ENCODE peak calls at places on chromosomes 11 and 22, in five cellular contexts. L, N, Q, K and V are unnamed samples.

GRCh38 chr22:48574776-48575566 is 1252.7 kb downstream of the BRD1 start:
- DNase-seq in K (no peak), Q (peak; percentile 3), L (no peak), N (no peak), V (no peak)

GRCh38 chr11:910044-910588 is 494 bp downstream of the CHID1 start:
- DNase-seq in K (no peak), Q (peak; percentile 38), L (no peak), N (no peak), V (no peak)

GRCh38 chr11:29231586-29231985 is 785.2 kb downstream of the KCNA4 start:
- DNase-seq in L (no peak), N (no peak), Q (no peak), K (no peak), V (no peak)

GRCh38 chr11:8225589-8226036 is 38.1 kb downstream of the LMO1 start:
- DNase-seq in K (peak; percentile 71), L (peak; percentile 63), Q (peak; percentile 73), N (peak; percentile 60), V (peak; percentile 61)

GRCh38 chr11:68904458-68904847 is 762 bp downstream of the IGHMBP2 start:
- DNase-seq in L (no peak), K (peak; percentile 48), N (no peak), Q (no peak), V (no peak)

GRCh38 chr11:32566527-32566926 is 17.1 kb upstream of the EIF3M start:
- DNase-seq in K (no peak), N (no peak), L (no peak), Q (no peak), V (no peak)

GRCh38 chr11:96054870-96055705 is 131.2 kb upstream of the MTMR2 start:
- DNase-seq in L (no peak), Q (peak; percentile 70), N (no peak), K (no peak), V (peak; percentile 68)

GRCh38 chr11:124740277-124740882 is 638 bp downstream of the NRGN start:
- DNase-seq in N (peak; percentile 60), L (no peak), Q (peak; percentile 63), K (peak; percentile 56), V (peak; percentile 19)

GRCh38 chr11:125423247-125423849 is 72.7 kb downstream of the FEZ1 start:
- DNase-seq in N (no peak), Q (peak; percentile 20), K (no peak), L (no peak), V (no peak)

GRCh38 chr11:107741044-107741823 is 29.4 kb upstream of the SLN start:
- DNase-seq in Q (peak; percentile 55), N (no peak), L (no peak), K (no peak), V (peak; percentile 42)

GRCh38 chr11:124612567-124613245 is 1.5 kb downstream of the PANX3 start:
- DNase-seq in N (no peak), L (no peak), K (no peak), Q (peak; percentile 18), V (no peak)

GRCh38 chr22:29198240-29198639 is 7.5 kb upstream of the EMID1 start:
- DNase-seq in N (no peak), L (no peak), K (no peak), Q (no peak), V (no peak)

GRCh38 chr22:32761251-32761903 is 40.1 kb upstream of the TIMP3 start:
- DNase-seq in Q (peak; percentile 46), K (peak; percentile 63), L (no peak), N (no peak), V (no peak)

GRCh38 chr11:36365937-36366336 is 69.8 kb downstream of the PRR5L start:
- DNase-seq in N (no peak), L (no peak), K (no peak), Q (peak; percentile 37), V (no peak)

GRCh38 chr22:30767656-30768055 is 73.0 kb downstream of the OSBP2 start:
- DNase-seq in N (no peak), K (no peak), L (no peak), Q (no peak), V (no peak)

GRCh38 chr11:18590573-18590972 is 2.0 kb upstream of the UEVLD start:
- DNase-seq in L (no peak), N (no peak), K (no peak), Q (peak; percentile 33), V (no peak)

GRCh38 chr11:32562839-32563599 is 20.6 kb upstream of the EIF3M start:
- DNase-seq in L (no peak), N (no peak), K (no peak), Q (no peak), V (no peak)

GRCh38 chr22:39227542-39228272 is 17.1 kb downstream of the PDGFB start:
- DNase-seq in N (no peak), Q (no peak), K (no peak), L (no peak), V (no peak)

GRCh38 chr11:2539761-2540520 is 95.1 kb downstream of the KCNQ1 start:
- DNase-seq in N (no peak), Q (no peak), L (no peak), K (peak; percentile 17), V (no peak)

GRCh38 chr11:77994434-77995362 is at the start of gene INTS4:
- DNase-seq in K (peak; percentile 100), L (peak; percentile 99), N (peak; percentile 98), Q (peak; percentile 100), V (peak; percentile 100)

GRCh38 chr11:79950741-79951140 is 509.9 kb upstream of the TENM4 start:
- DNase-seq in N (no peak), L (no peak), K (no peak), Q (no peak), V (no peak)

GRCh38 chr11:113991170-113991569 is 16.3 kb downstream of the HTR3A start:
- DNase-seq in N (no peak), K (no peak), Q (peak; percentile 63), L (no peak), V (peak; percentile 44)

GRCh38 chr11:111975076-111975806 is 38.1 kb downstream of the DIXDC1 start:
- DNase-seq in Q (peak; percentile 36), L (no peak), K (no peak), N (no peak), V (no peak)

GRCh38 chr22:33869946-33870345 is 50.3 kb downstream of the LARGE1 start:
- DNase-seq in K (no peak), L (no peak), N (no peak), Q (no peak), V (peak; percentile 18)

GRCh38 chr11:128497057-128497957 is 90.1 kb downstream of the ETS1 start:
- DNase-seq in Q (peak; percentile 98), K (peak; percentile 56), N (no peak), L (no peak), V (peak; percentile 100)
- H3K4me3 ChIP-seq in Q (peak overlapping the region; percentile 53), K (peak overlapping the region; percentile 33), N (peak overlapping the region; percentile 6), L (no peak overlapping the region), V (peak overlapping the region; percentile 1)

GRCh38 chr11:108970221-108970991 is 305.5 kb downstream of the DDX10 start:
- DNase-seq in L (no peak), N (no peak), K (no peak), Q (peak; percentile 26), V (peak; percentile 40)
- TF ChIP-seq CTCF in L (no peak), N (no peak), K (no peak), Q (no peak), V (no peak)

DNA sequence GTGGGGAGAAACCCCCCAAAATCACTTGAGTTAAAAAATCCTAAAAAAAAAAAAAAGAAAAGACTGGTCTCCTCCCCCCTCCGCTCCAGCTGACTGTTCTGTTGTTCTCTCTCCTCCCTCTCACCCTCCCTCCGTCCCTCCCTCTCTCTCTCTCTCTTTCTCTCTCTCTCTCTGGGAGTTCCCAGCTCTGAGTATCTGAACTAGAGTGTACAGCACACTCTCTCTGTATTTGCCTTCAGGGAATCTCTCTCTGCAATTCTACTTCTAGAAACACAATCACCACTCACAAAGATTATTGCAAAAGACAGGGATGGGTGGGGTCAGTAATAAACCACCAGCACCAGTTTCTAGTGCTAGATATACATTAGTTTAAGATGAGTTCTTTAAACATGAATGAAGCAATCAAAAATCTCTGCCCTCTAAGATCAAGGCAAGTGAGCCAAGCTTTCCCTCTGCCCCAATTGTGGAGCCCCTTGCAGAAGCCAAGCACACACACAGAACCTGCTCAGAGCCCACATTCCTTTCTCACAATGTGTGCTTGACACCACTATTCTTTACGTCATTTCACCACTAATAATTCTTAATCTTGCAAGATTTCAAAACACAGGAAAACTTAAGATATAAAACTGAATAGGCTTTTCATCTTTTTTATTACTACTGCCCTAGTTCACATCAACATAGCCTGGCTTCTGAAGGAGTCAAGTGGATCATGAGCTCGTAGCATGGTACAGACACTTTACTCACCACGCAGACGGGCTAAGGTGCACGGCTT is 133.5 kb downstream of the RBFOX2 start:
- DNase-seq in K (peak; percentile 52), N (no peak), L (peak; percentile 36), Q (peak; percentile 91), V (peak; percentile 79)
- H3K4me3 ChIP-seq in K (peak overlapping the region; percentile 39), N (no peak overlapping the region), L (no peak overlapping the region), Q (peak overlapping the region; percentile 53), V (no peak overlapping the region)

DNA sequence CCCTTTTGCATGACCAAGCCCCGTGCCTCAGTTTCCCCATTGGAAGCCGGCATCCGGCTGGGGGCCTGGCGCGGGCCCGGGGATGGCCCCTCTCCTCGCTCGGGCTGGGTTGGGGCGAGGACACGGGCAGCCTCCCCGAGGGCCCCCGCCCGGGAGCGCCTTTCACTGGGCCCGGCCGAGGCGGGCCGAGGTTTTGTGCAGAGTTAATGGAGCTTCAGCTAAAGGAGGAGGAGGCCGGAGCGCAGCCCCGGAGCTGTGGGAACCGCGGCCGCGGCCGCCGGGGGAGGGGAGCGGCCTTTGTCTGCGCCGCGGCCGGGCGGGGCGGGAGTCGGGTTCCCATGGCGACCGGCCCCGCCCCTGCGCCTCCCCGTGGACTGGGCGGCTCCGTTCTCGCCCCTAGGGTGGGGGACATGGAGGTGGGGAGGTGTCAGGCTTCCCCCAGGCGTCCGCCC is 1.4 kb upstream of the MAPK11 start:
- DNase-seq in Q (peak; percentile 82), K (peak; percentile 69), L (no peak), N (peak; percentile 56), V (peak; percentile 35)
- TF ChIP-seq CTCF in Q (no peak), K (peak; percentile 33), L (no peak), N (no peak), V (no peak)

GRCh38 chr22:27919943-27920755 is 1.1 kb upstream of the PITPNB start:
- DNase-seq in K (no peak), L (peak; percentile 23), N (no peak), Q (peak; percentile 90), V (peak; percentile 86)

GRCh38 chr22:27919222-27919942 is at the start of gene PITPNB:
- DNase-seq in N (peak; percentile 93), Q (peak; percentile 100), K (peak; percentile 98), L (peak; percentile 94), V (peak; percentile 98)

GRCh38 chr22:27913162-27913741 is 5.8 kb downstream of the PITPNB start:
- DNase-seq in Q (no peak), K (no peak), N (no peak), L (no peak), V (no peak)

DNA sequence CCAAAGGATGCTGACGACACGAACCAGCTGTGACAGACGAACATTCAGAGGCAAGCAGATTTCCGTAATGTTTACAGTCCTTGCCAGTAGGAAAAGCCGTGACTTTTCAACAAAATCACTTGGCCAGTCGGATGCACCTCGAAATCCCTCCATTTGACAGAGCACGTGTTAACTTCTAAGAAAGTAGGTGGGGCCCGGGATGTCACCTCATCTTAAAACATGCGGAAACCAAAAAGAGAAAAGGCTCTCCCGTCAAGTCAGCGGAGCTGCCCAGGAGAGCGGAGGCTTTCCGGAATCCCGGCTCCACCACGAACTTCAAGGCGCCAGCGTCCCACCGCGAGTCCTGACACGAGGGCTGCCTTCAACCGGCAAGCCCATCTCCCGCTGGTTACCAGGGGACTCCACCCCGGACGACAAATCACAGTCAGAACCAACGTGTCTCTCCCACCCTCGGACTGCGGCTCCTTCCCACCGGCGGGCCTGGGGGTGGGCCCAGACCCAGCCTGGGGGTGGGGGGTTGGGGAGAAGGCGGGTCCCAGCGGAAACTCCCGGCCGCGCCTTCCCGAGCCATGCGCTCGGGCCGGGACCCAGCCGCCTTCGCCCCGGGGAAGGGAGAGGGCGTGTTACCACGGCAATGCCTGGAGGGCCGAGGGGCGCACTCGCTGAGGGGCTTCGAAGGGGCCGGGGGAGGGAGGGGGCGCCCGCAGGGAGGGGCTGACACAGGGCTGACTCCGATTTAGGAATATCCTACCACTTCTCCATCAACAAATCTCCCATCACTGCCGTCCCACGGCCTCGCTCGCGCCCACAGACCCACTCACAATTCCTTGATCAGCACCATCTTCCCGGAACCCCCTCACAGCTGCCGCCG is 470 bp downstream of the PITPNB start:
- DNase-seq in N (peak; percentile 29), Q (peak; percentile 60), L (peak; percentile 40), K (peak; percentile 71), V (peak; percentile 48)
- H3K4me3 ChIP-seq in N (peak overlapping the region; percentile 81), Q (peak overlapping the region; percentile 85), L (peak overlapping the region; percentile 88), K (peak overlapping the region; percentile 84), V (peak overlapping the region; percentile 84)